ENCODE peak calls at places on chromosomes 2 and 18, in five cellular contexts. C is progenitor cell of endocrine pancreas; O is mesothelial cell of epicardium; K is activated CD8-positive, alpha-beta memory T cell treated with anti-CD3 and anti-CD28 coated beads, Interleukin-2, amount 50 U/mL, for 48 hours; E is bronchial epithelial cell. H is an unnamed sample.

GRCh38 chr2:177164584-177165052 is 48.0 kb upstream of the HNRNPA3 start:
- DNase-seq in C (peak; percentile 81), O (peak; percentile 81), K (peak; percentile 86), E (peak; percentile 69), H (peak; percentile 78)

GRCh38 chr18:48044944-48045343 is 114.5 kb upstream of the SMAD2 start:
- DNase-seq in C (no peak), O (no peak), K (no peak), E (no peak), H (no peak)

GRCh38 chr2:181474227-181474626 is 17.0 kb downstream of the ITGA4 start:
- DNase-seq in C (no peak), O (no peak), K (no peak), E (peak; percentile 2), H (no peak)

GRCh38 chr2:235839226-235839625 is 329.0 kb downstream of the GBX2 start:
- DNase-seq in C (no peak), O (no peak), K (no peak), E (no peak), H (no peak)

GRCh38 chr18:77069931-77070330 is 62.7 kb downstream of the MBP start:
- DNase-seq in C (no peak), O (no peak), K (peak; percentile 53), E (no peak), H (no peak)

GRCh38 chr2:240143801-240144648 is 3.6 kb upstream of the OTOS start:
- DNase-seq in C (peak; percentile 84), O (peak; percentile 95), K (peak; percentile 98), E (peak; percentile 7), H (peak; percentile 87)

GRCh38 chr2:201966691-201967388 is 66.8 kb upstream of the FZD7 start:
- DNase-seq in C (no peak), O (no peak), K (no peak), E (no peak), H (no peak)

GRCh38 chr2:220619525-220620267 is 952.4 kb downstream of the EPHA4 start:
- DNase-seq in C (no peak), O (no peak), K (no peak), E (peak; percentile 99), H (no peak)

GRCh38 chr2:221034973-221035372 is 537.1 kb downstream of the EPHA4 start:
- DNase-seq in C (no peak), O (no peak), K (no peak), E (no peak), H (no peak)

GRCh38 chr2:39989888-39990287 is 210.8 kb upstream of the THUMPD2 start:
- DNase-seq in C (no peak), O (no peak), K (no peak), E (no peak), H (no peak)

GRCh38 chr2:29123584-29124349 is 8.6 kb downstream of the CLIP4 start:
- DNase-seq in C (no peak), O (no peak), K (no peak), E (peak; percentile 92), H (no peak)

GRCh38 chr2:109336296-109336695 is 207.3 kb downstream of the SH3RF3 start:
- DNase-seq in C (no peak), O (no peak), K (no peak), E (no peak), H (no peak)

GRCh38 chr2:42125887-42126594 is 43.1 kb upstream of the EML4 start:
- DNase-seq in C (no peak), O (no peak), K (no peak), E (no peak), H (peak; percentile 43)

GRCh38 chr2:62505649-62506420 is at the start of gene TMEM17:
- DNase-seq in C (peak; percentile 82), O (peak; percentile 90), K (peak; percentile 81), E (peak; percentile 75), H (peak; percentile 89)

GRCh38 chr18:79600141-79600540 is 79.5 kb upstream of the CTDP1 start:
- DNase-seq in C (no peak), O (no peak), K (no peak), E (no peak), H (no peak)

H was measured in H9.